ENCODE peak calls at places on chromosomes 6 and 20, in four cellular contexts. F is ascending aorta, B is heart left ventricle, O is NT2/D1. T is an unnamed sample. For H3K27me3, the result is how much of the 10 kb centered on the place peaks cover.

GRCh38 chr6:100420711-100421110 is 44.0 kb downstream of the SIM1 start:
- DNase-seq in F (no peak), B (no peak), O (peak), T (peak)

GRCh38 chr20:23227274-23227673 is 123.3 kb upstream of the NXT1 start:
- DNase-seq in F (no peak), B (no peak), O (no peak), T (no peak)

GRCh38 chr6:35759401-35759800 is 17.0 kb upstream of the CLPSL2 start:
- DNase-seq in F (no peak), B (no peak), O (no peak), T (no peak)

GRCh38 chr6:79410806-79411205 is 126.4 kb downstream of the LCA5 start:
- DNase-seq in F (no peak), B (no peak), O (no peak), T (no peak)

GRCh38 chr6:73694711-73695411 is 1.1 kb upstream of the CD109 start:
- DNase-seq in F (no peak), B (no peak), O (no peak), T (no peak)

GRCh38 chr20:41654292-41654691 is 36.1 kb upstream of the CHD6 start:
- DNase-seq in F (no peak), B (no peak), O (no peak), T (peak)

GRCh38 chr20:56893206-56893605 is 264.1 kb downstream of the TFAP2C start:
- DNase-seq in F (no peak), B (no peak), O (no peak), T (peak)

GRCh38 chr6:46626228-46626909 is 26.2 kb downstream of the CYP39A1 start:
- DNase-seq in F (no peak), B (no peak), O (no peak), T (peak)

GRCh38 chr20:1388706-1389483 is 4.0 kb downstream of the FKBP1A start:
- DNase-seq in F (no peak), B (no peak), O (no peak), T (peak)

GRCh38 chr6:40112350-40112749 is 178.1 kb upstream of the MOCS1 start:
- DNase-seq in F (no peak), B (no peak), O (no peak), T (no peak)

GRCh38 chr6:125549202-125549884 is 200.1 kb upstream of the HEY2 start:
- DNase-seq in F (no peak), B (no peak), O (no peak), T (peak)

GRCh38 chr20:44080646-44081267 is 106.2 kb downstream of the JPH2 start:
- DNase-seq in F (no peak), B (peak), O (peak), T (peak)

GRCh38 chr6:84719152-84719551 is 45.2 kb downstream of the TBX18 start:
- DNase-seq in F (no peak), B (no peak), O (no peak), T (no peak)

GRCh38 chr6:30749554-30750378 is 5.4 kb upstream of the IER3 start:
- DNase-seq in F (no peak), B (no peak), O (no peak), T (no peak)

GRCh38 chr20:25750765-25751696 is 54.4 kb upstream of the ZNF337 start:
- DNase-seq in F (no peak), B (peak), O (peak), T (peak)

GRCh38 chr20:41248371-41249024 is 69.0 kb downstream of the ZHX3 start:
- DNase-seq in F (no peak), B (no peak), O (no peak), T (no peak)

GRCh38 chr20:56722042-56722441 is 92.9 kb downstream of the TFAP2C start:
- DNase-seq in F (peak), B (peak), O (no peak), T (no peak)

GRCh38 chr6:144217797-144218196 is 67.3 kb upstream of the UTRN start:
- DNase-seq in F (no peak), B (no peak), O (no peak), T (no peak)

GRCh38 chr20:53642196-53643030 is 48.8 kb upstream of the ZNF217 start:
- DNase-seq in F (no peak), B (peak), O (no peak), T (peak)

GRCh38 chr20:32282461-32282860 is 5.0 kb downstream of the KIF3B start:
- DNase-seq in F (no peak), B (peak), O (no peak), T (no peak)

GRCh38 chr6:156778615-156779205 is 1.5 kb downstream of the ARID1B start:
- DNase-seq in F (no peak), B (peak), O (no peak), T (peak)

GRCh38 chr6:170162771-170163404 is 128.0 kb downstream of the DLL1 start:
- DNase-seq in F (no peak), B (no peak), O (no peak), T (no peak)

GRCh38 chr6:147503587-147503986 is 4.9 kb upstream of the SAMD5 start:
- DNase-seq in F (no peak), B (no peak), O (peak), T (peak)

GRCh38 chr6:147507162-147508072 is 1.1 kb upstream of the SAMD5 start:
- DNase-seq in F (no peak), B (peak), O (no peak), T (peak)

GRCh38 chr6:147508073-147508870 is at the start of gene SAMD5:
- DNase-seq in F (no peak), B (peak), O (no peak), T (peak)

GRCh38 chr6:147506704-147507114 is 1.8 kb upstream of the SAMD5 start:
- DNase-seq in F (no peak), B (peak), O (no peak), T (peak)

DNA sequence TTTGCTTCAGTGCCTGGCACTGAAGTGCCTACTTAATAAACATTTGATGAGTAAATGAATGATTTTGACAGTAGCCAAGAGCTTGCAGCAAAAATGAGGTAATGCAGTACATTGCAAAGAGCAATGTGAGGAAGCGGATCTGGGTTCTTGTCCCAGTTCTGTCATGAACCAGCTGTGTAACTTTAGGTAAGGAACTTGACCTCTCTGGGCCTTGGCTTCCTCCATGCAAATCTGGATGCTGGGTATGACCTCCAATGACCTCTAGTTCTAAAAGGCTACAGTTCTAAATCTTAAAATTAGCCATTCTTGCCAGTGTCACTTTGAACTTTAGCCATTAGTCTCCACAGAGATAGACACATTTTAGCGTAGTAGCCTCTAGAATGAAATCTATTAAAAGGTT is 3.6 kb upstream of the SAMD5 start:
- DNase-seq in F (no peak), B (no peak), O (no peak), T (no peak)
- H3K27me3 ChIP-seq in F (under half), B (under half), O (half or more), T (half or more)

DNA sequence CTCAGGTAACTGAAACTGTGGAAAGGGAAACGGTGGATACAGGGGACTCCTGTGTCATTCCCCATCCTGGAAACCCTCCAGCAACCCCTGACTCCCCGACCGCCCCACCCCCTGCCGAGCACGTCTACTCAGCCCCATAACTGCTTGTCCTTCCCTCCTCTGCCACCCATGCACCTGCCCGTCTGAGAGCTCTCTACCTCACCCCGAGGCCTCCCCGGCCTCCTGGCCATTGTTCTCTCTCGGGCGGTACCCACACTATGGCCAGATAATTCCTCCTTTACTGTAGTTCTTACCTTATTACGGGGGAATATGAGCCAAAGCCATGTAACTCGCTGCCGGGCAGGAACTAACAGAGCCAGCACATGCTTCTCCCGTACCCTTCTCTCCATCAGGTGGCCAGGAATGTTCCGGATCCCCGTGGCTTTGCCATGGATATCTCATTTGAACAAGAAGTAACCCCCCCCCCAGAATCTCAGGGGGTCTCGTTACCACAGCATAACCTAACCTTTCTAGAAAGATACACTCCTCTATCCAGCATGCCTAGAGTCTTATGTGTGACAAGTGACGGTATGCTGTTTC is 4.8 kb upstream of the IRF4 start:
- DNase-seq in F (no peak), B (no peak), O (no peak), T (no peak)
- H3K27me3 ChIP-seq in F (under half), B (under half), O (under half), T (under half)

GRCh38 chr20:2800590-2801458 is at the start of gene CPXM1:
- DNase-seq in F (no peak), B (no peak), O (peak), T (peak)

GRCh38 chr20:2799688-2800589 is 488 bp downstream of the CPXM1 start:
- DNase-seq in F (no peak), B (no peak), O (no peak), T (peak)

GRCh38 chr20:2798095-2798805 is 2.2 kb downstream of the CPXM1 start:
- DNase-seq in F (no peak), B (no peak), O (no peak), T (no peak)

GRCh38 chr20:2798814-2799213 is 1.6 kb downstream of the CPXM1 start:
- DNase-seq in F (no peak), B (no peak), O (no peak), T (peak)

DNA sequence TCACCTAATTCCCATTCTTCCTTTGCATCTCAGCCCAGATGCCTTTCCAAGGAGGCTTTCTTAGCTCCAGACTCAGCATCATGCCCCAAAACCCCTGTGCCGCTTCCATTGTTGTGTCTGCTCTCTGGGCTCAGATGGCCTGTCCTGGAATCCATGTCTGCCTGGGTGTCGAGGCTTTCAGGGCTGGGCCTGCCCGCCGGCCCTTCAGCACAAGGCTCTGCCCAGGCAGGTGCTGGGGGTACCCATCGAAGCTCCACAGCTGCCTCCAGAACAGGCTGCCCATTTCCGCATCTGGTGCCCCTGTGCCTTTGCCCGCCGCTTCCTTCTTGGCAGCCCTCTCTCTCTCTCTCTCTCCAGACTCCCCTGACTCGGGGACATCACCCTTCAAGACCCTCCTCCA is 1.2 kb downstream of the CPXM1 start:
- DNase-seq in F (no peak), B (no peak), O (no peak), T (no peak)
- H3K27me3 ChIP-seq in F (under half), B (under half), O (under half), T (under half)

GRCh38 chr6:137423444-137424168 is 70.6 kb downstream of the OLIG3 start:
- DNase-seq in F (no peak), B (no peak), O (peak), T (peak)

GRCh38 chr6:137424243-137424642 is 70.0 kb downstream of the OLIG3 start:
- DNase-seq in F (no peak), B (no peak), O (no peak), T (no peak)

GRCh38 chr6:137426007-137426689 is 68.0 kb downstream of the OLIG3 start:
- DNase-seq in F (no peak), B (no peak), O (no peak), T (no peak)

GRCh38 chr6:137430954-137431353 is 63.2 kb downstream of the OLIG3 start:
- DNase-seq in F (no peak), B (no peak), O (no peak), T (no peak)

DNA sequence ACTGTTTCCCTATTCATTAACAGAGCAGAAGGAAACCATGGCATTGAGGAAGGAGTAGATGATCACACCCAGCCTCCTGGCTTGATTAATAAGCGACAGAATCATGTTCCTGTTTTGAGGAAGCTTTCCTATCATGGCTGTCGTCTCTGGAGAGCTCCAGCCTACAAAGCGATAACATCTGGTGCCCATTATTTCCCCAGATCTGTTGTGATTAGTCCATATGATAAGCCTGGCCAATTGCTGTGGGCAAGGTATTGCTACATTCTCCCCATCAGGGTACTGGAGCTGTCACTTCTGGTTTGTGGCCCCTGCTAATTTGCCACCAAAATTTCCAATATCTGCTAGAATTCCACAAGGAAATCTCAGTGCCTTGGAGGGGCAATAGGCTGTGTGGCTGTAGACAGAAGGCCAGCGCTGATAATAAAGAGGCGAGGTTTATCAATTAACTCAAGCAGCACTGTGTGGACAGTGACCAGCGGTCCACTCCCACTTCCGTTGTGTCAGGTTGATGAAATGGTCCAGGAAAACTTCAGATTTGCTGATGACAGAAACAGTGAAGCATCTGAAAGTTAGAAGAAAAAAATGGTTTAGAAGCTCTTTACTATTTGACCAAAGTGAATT is 66.4 kb downstream of the OLIG3 start:
- DNase-seq in F (no peak), B (no peak), O (no peak), T (no peak)
- H3K27me3 ChIP-seq in F (under half), B (under half), O (under half), T (under half)

DNA sequence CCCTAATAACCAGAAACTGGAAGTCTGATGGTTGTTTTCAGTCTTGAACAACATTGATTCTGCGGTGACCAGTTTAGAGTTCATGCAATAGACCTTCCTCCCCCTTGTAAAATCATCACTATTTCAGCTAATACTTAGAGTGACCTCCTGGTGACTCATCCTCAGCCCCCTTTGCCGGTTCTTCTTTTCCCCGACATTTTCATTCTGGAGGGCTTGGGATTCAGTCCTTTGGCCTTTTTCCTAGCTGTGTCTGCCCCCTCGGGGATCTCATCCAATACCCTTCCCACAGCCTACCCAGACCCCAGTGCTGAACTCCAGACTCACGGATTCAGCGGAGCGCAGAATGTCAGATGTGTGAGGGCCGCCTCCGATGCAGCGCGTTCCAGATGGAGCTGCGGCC is 7.5 kb upstream of the BHLHE23 start:
- DNase-seq in F (no peak), B (no peak), O (no peak), T (no peak)
- H3K27me3 ChIP-seq in F (under half), B (under half), O (under half), T (under half)

DNA sequence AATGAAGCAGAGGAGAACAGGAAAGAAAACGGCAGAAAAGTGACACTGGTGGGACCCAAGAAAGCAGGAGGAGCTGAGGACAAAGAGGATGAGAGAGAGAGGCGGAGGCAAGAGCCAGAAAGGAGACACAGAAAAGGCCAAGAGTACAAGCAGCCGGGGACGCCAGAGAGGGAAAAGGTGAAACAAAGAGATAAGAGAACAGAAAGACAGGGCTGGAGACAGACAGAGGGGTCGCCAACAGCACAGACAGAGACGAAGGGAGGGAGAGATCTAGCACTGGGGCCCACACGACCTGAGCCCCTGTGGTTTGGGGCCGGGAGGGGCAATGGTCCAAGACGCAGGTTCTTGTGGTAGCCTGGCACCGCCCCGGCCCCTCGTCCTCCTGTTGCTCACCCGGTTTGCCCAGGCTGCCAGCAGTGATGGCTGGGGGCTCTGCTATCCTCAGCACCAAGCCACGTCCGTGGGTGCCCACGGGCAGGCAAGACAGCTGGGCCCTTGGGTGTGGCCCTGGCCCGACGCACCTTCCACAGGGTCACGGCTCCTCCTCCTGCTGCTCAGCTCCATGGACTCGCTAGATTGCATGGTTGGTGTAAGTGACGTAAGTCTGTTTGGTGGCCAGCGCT is 123.5 kb downstream of the GRM4 start:
- DNase-seq in F (no peak), B (no peak), O (no peak), T (no peak)
- H3K27me3 ChIP-seq in F (under half), B (under half), O (under half), T (under half)

GRCh38 chr20:39813190-39813829 is 851.2 kb downstream of the DHX35 start:
- DNase-seq in F (no peak), B (no peak), O (no peak), T (no peak)
- H3K27me3 ChIP-seq in F (under half), B (under half), O (under half), T (under half)

DNA sequence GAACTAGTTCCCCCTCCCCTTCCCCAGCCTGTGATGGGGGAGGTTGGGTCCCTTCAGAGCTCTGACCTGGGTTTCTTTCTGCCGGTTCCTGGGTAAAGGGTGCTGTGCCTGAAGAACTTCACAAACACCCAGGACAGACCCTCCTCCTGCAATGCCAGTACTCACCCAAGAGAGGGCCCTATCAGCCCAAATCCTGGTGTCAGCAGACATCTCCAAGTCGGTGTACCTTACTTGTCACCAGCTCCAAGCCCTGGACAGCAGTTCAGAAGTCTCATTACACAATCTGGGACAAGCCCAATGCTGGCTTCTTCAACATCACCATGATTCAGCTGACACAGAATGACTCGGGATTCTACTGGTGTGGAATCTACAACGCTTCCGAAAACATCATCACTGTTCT is 467 bp downstream of the TREML4 start:
- DNase-seq in F (no peak), B (no peak), O (no peak), T (peak)
- H3K27me3 ChIP-seq in F (under half), B (under half), O (under half), T (under half)

DNA sequence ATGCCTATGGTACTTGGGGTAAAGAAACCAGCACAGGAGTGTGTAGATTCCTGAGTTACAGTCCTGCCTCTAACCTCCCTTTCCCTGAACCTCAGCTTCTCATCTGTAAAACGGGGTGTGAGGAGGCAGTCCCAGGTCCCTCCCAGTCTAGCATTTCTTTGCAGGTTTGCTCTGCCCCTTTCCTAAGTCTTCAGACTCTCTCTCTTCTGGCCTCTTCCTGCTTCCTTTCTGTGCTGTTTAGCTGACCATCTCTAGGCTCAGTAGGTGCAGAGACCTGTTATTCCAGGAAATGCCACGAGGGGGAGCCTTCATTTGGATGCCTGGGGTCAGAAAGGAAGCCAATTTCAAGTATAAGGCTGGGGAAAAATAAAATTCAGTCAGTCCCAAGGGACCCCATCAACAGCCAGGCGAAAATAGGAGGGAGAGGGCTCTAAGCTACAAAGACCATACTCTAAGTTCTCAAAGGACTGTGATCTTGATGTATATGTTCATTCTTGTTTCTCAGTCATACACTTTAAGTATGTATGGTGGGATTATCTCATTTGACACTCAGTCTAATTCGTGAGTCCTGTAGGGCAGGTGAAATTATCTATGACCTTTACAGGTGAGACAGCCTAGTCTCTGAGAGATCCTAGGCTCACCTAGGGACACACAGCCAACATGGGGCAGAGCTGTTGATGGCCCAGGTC is 89.1 kb downstream of the NCR2 start:
- DNase-seq in F (peak), B (peak), O (peak), T (peak)
- H3K27me3 ChIP-seq in F (under half), B (under half), O (half or more), T (half or more)

GRCh38 chr20:63171991-63172390 is 43.9 kb downstream of the YTHDF1 start:
- DNase-seq in F (no peak), B (no peak), O (no peak), T (no peak)
- H3K27me3 ChIP-seq in F (under half), B (under half), O (half or more), T (under half)